ENCODE peak calls at places on chromosomes 4 and X, in eight cellular contexts. V is germinal center, O is H54, Z is GM23248, L is frontal cortex, G is NCI-H146, Y is NCI-H1092 treated with DMSO at 0.1 percent for 48 hours, F is BE2C. Q is an unnamed sample.

GRCh38 chrX:69173906-69174305 is 8.7 kb upstream of the PJA1 start:
- DNase-seq in V (no peak), F (no peak), Z (no peak), O (no peak), G (no peak), L (no peak), Y (no peak), Q (no peak)

GRCh38 chr4:151865744-151866143 is 104.9 kb upstream of the GATB start:
- DNase-seq in F (no peak), Y (no peak), Z (peak), V (no peak), G (no peak), L (no peak), O (no peak), Q (no peak)

GRCh38 chr4:162644346-162644745 is 480.5 kb upstream of the FSTL5 start:
- DNase-seq in L (no peak), O (no peak), G (no peak), F (no peak), Y (no peak), Z (peak), V (no peak), Q (no peak)

GRCh38 chrX:13790206-13791131 is 26.4 kb downstream of the GPM6B start:
- DNase-seq in Y (no peak), G (no peak), V (no peak), F (no peak), O (no peak), Z (no peak), L (no peak), Q (no peak)

GRCh38 chr4:103375278-103375677 is 177.1 kb upstream of the CENPE start:
- DNase-seq in V (no peak), L (no peak), G (no peak), O (peak), F (no peak), Y (no peak), Z (peak), Q (no peak)

GRCh38 chr4:78987683-78988082 is 48.4 kb upstream of the PAQR3 start:
- DNase-seq in O (no peak), F (no peak), V (no peak), L (no peak), G (no peak), Y (no peak), Z (no peak), Q (no peak)

GRCh38 chr4:15964159-15964558 is 1.2 kb upstream of the FGFBP2 start:
- DNase-seq in Z (no peak), L (no peak), G (no peak), O (no peak), F (no peak), Y (no peak), V (no peak), Q (no peak)

GRCh38 chr4:7434766-7435150 is at the start of gene PSAPL1:
- DNase-seq in V (no peak), Z (peak), L (no peak), G (no peak), Y (no peak), O (peak), F (peak), Q (peak)

GRCh38 chr4:176660561-176660960 is 132.2 kb downstream of the VEGFC start:
- DNase-seq in V (no peak), O (no peak), Z (peak), L (no peak), G (no peak), Y (no peak), F (no peak), Q (peak)

GRCh38 chr4:144283496-144283895 is 143.0 kb upstream of the GYPA start:
- DNase-seq in Y (no peak), O (no peak), F (no peak), L (no peak), Z (no peak), G (no peak), V (no peak), Q (no peak)

GRCh38 chr4:139368990-139369389 is 66.7 kb upstream of the NDUFC1 start:
- DNase-seq in Y (peak), L (no peak), O (no peak), V (no peak), F (no peak), Z (no peak), G (peak), Q (no peak)

GRCh38 chr4:135123632-135124031 is 922.0 kb upstream of the PABPC4L start:
- DNase-seq in V (no peak), Z (no peak), F (no peak), L (no peak), G (no peak), Y (no peak), O (no peak), Q (no peak)

GRCh38 chrX:65034641-65035450 is 58.6 kb upstream of the ZC4H2 start:
- DNase-seq in Y (peak), Z (peak), V (peak), G (peak), F (peak), O (no peak), L (peak), Q (peak)

GRCh38 chr4:8642651-8643321 is 50.2 kb downstream of the CPZ start:
- DNase-seq in G (no peak), V (no peak), O (no peak), F (no peak), Y (no peak), Z (no peak), L (no peak), Q (no peak)

GRCh38 chr4:148857234-148857972 is 415.2 kb upstream of the NR3C2 start:
- DNase-seq in L (no peak), G (no peak), Z (no peak), V (no peak), O (no peak), Y (no peak), F (no peak), Q (no peak)

GRCh38 chr4:89586318-89586717 is 250.6 kb downstream of the SNCA start:
- DNase-seq in Z (no peak), G (no peak), O (no peak), Y (no peak), F (no peak), L (no peak), V (no peak), Q (no peak)

GRCh38 chrX:103791233-103791632 is 14.6 kb downstream of the PLP1 start:
- DNase-seq in Y (peak), O (no peak), Z (peak), F (no peak), V (no peak), G (peak), L (no peak), Q (no peak)

GRCh38 chrX:17160971-17161370 is 214.0 kb upstream of the NHS start:
- DNase-seq in V (no peak), Y (no peak), F (no peak), O (no peak), G (no peak), L (no peak), Z (peak), Q (no peak)

GRCh38 chr4:150906987-150907633 is 108.0 kb downstream of the LRBA start:
- DNase-seq in O (no peak), Z (no peak), G (no peak), L (peak), F (no peak), V (no peak), Y (no peak), Q (no peak)

GRCh38 chrX:101265869-101266428 is 25.2 kb downstream of the TAF7L start:
- DNase-seq in G (no peak), Y (no peak), V (no peak), F (no peak), L (no peak), O (peak), Z (peak), Q (peak)

GRCh38 chr4:148215202-148215601 is 227.0 kb downstream of the NR3C2 start:
- DNase-seq in F (no peak), O (no peak), Z (no peak), L (no peak), V (no peak), Y (no peak), G (no peak), Q (no peak)

GRCh38 chr4:182400754-182401153 is 157.6 kb downstream of the TENM3 start:
- DNase-seq in O (no peak), L (no peak), Z (no peak), F (peak), Y (no peak), G (no peak), V (no peak), Q (no peak)

GRCh38 chr4:8746523-8747466 is 124.8 kb downstream of the HMX1 start:
- DNase-seq in G (no peak), Y (no peak), V (no peak), F (no peak), Z (no peak), O (no peak), L (no peak), Q (no peak)

GRCh38 chr4:829291-829690 is 3.4 kb upstream of the CPLX1 start:
- DNase-seq in Y (no peak), G (no peak), O (no peak), Z (no peak), F (no peak), L (no peak), V (no peak), Q (no peak)

GRCh38 chrX:41010188-41010846 is 74.9 kb upstream of the USP9X start:
- DNase-seq in V (peak), F (peak), L (no peak), G (peak), Z (peak), Y (peak), O (peak), Q (peak)

GRCh38 chr4:76990288-76991080 is 40.9 kb downstream of the SEPTIN11 start:
- DNase-seq in G (no peak), L (no peak), Z (peak), O (no peak), Y (no peak), V (no peak), F (no peak), Q (no peak)

GRCh38 chr4:2036866-2037265 is 22.3 kb upstream of the NAT8L start:
- DNase-seq in Z (no peak), Y (no peak), V (no peak), O (no peak), F (no peak), G (no peak), L (no peak), Q (no peak)

GRCh38 chr4:156677136-156677535 is 294.5 kb downstream of the PDGFC start:
- DNase-seq in G (peak), L (no peak), Z (peak), V (no peak), Y (peak), F (peak), O (no peak), Q (no peak)

GRCh38 chrX:122565952-122566351 is 618.1 kb upstream of the GRIA3 start:
- DNase-seq in L (no peak), O (peak), F (no peak), V (no peak), Z (peak), Y (no peak), G (no peak), Q (no peak)

GRCh38 chrX:153925387-153925738 is 701 bp downstream of the ARHGAP4 start:
- DNase-seq in V (peak), Y (no peak), G (no peak), L (no peak), O (no peak), F (no peak), Z (no peak), Q (no peak)

GRCh38 chrX:54721424-54721823 is 76.6 kb downstream of the ITIH6 start:
- DNase-seq in L (no peak), F (no peak), Y (no peak), V (no peak), G (no peak), Z (no peak), O (peak), Q (no peak)

GRCh38 chr4:116073051-116073450 is 959.6 kb upstream of the NDST4 start:
- DNase-seq in V (no peak), O (no peak), Z (no peak), F (no peak), Y (no peak), G (no peak), L (no peak), Q (no peak)

GRCh38 chr4:85243857-85244256 is 231.1 kb upstream of the ARHGAP24 start:
- DNase-seq in Y (no peak), V (no peak), L (no peak), O (no peak), Z (no peak), F (no peak), G (no peak), Q (peak)

GRCh38 chr4:85028910-85029309 is 62.4 kb upstream of the WDFY3 start:
- DNase-seq in V (no peak), G (no peak), Z (peak), O (no peak), Y (peak), L (no peak), F (peak), Q (no peak)

Q was measured in testis.